ENCODE peak calls at places on chromosomes 2 and 18, in eight cellular contexts. Y is fibroblast of lung, C is left lung, J is PC-9, L is small intestine, W is sigmoid colon, A is MM.1S, S is transverse colon. O is an unnamed sample. For H3K4me1 and H3K27me3, the result is how much of the 10 kb centered on the place peaks cover.

GRCh38 chr18:8754995-8755955 is 49.9 kb downstream of the MTCL1 start:
- DNase-seq in Y (peak), C (peak), J (no peak), L (peak), W (no peak), A (no peak), S (peak), O (no peak)

GRCh38 chr18:42183746-42184145 is 228.7 kb downstream of the PIK3C3 start:
- DNase-seq in Y (peak), C (no peak), J (peak), L (no peak), W (no peak), A (no peak), S (no peak), O (no peak)

GRCh38 chr18:37385846-37386435 is 179.7 kb downstream of the CELF4 start:
- DNase-seq in Y (peak), C (no peak), J (no peak), L (peak), W (no peak), A (peak), S (no peak), O (no peak)

GRCh38 chr2:40401896-40402295 is 50.0 kb downstream of the SLC8A1 start:
- DNase-seq in Y (peak), C (no peak), J (peak), L (peak), W (no peak), A (no peak), S (no peak), O (no peak)

GRCh38 chr2:164954954-164955701 is at the start of gene SLC38A11:
- DNase-seq in Y (no peak), C (peak), J (no peak), L (peak), W (peak), A (no peak), S (peak), O (no peak)

GRCh38 chr2:234378440-234378839 is 118.4 kb downstream of the ARL4C start:
- DNase-seq in Y (peak), C (no peak), J (no peak), L (no peak), W (no peak), A (no peak), S (no peak), O (no peak)

GRCh38 chr2:5730386-5730785 is 38.2 kb downstream of the SOX11 start:
- DNase-seq in Y (no peak), C (no peak), J (no peak), L (no peak), W (no peak), A (no peak), S (no peak), O (no peak)

GRCh38 chr2:178891265-178891958 is 84.2 kb upstream of the TTN start:
- DNase-seq in Y (peak), C (no peak), J (peak), L (peak), W (no peak), A (peak), S (peak), O (no peak)

GRCh38 chr2:80073134-80073561 is 231.4 kb downstream of the LRRTM1 start:
- DNase-seq in Y (peak), C (no peak), J (peak), L (peak), W (no peak), A (peak), S (peak), O (no peak)

GRCh38 chr18:45775241-45775676 is 50.2 kb upstream of the SIGLEC15 start:
- DNase-seq in Y (peak), C (peak), J (peak), L (peak), W (peak), A (peak), S (peak), O (peak)

GRCh38 chr18:62101236-62101635 is 85.6 kb downstream of the PIGN start:
- DNase-seq in Y (peak), C (no peak), J (no peak), L (no peak), W (no peak), A (no peak), S (no peak), O (no peak)

GRCh38 chr18:29184654-29185053 is 1007.7 kb upstream of the CDH2 start:
- DNase-seq in Y (peak), C (no peak), J (no peak), L (no peak), W (no peak), A (no peak), S (no peak), O (no peak)

GRCh38 chr18:75090336-75090735 is 118.6 kb downstream of the PTGR3 start:
- DNase-seq in Y (no peak), C (peak), J (no peak), L (no peak), W (no peak), A (no peak), S (no peak), O (no peak)

GRCh38 chr2:109402180-109402579 is 211.6 kb downstream of the SEPTIN10 start:
- DNase-seq in Y (no peak), C (peak), J (no peak), L (no peak), W (no peak), A (no peak), S (no peak), O (no peak)

GRCh38 chr18:6476880-6477279 is 62.2 kb upstream of the L3MBTL4 start:
- DNase-seq in Y (no peak), C (no peak), J (no peak), L (no peak), W (no peak), A (no peak), S (no peak), O (no peak)

GRCh38 chr2:170180031-170180566 is 2.2 kb downstream of the MYO3B start:
- DNase-seq in Y (no peak), C (no peak), J (peak), L (no peak), W (no peak), A (peak), S (no peak), O (no peak)

GRCh38 chr2:1986166-1986565 is 241.9 kb upstream of the PXDN start:
- DNase-seq in Y (no peak), C (no peak), J (no peak), L (no peak), W (no peak), A (no peak), S (no peak), O (no peak)

GRCh38 chr2:112821142-112821541 is 15.4 kb downstream of the IL1B start:
- DNase-seq in Y (no peak), C (no peak), J (no peak), L (no peak), W (no peak), A (no peak), S (no peak), O (no peak)

GRCh38 chr2:98378901-98379300 is 32.6 kb downstream of the CNGA3 start:
- DNase-seq in Y (peak), C (no peak), J (peak), L (peak), W (no peak), A (no peak), S (no peak), O (no peak)

GRCh38 chr2:20443276-20443920 is 3.5 kb upstream of the RHOB start:
- DNase-seq in Y (peak), C (no peak), J (no peak), L (peak), W (peak), A (peak), S (peak), O (no peak)

GRCh38 chr2:126855606-126856005 is 43.1 kb upstream of the TEX51 start:
- DNase-seq in Y (no peak), C (no peak), J (no peak), L (no peak), W (no peak), A (no peak), S (no peak), O (no peak)

GRCh38 chr2:170771049-170771937 is 1.1 kb downstream of the ERICH2 start:
- DNase-seq in Y (peak), C (no peak), J (no peak), L (peak), W (no peak), A (no peak), S (peak), O (no peak)

GRCh38 chr2:38037325-38037724 is 38.6 kb downstream of the CYP1B1 start:
- DNase-seq in Y (no peak), C (no peak), J (no peak), L (no peak), W (no peak), A (no peak), S (no peak), O (no peak)
- H3K4me3 ChIP-seq in Y (no peak), C (no peak), J (no peak), L (no peak), W (no peak), A (no peak), S (no peak), O (no peak)

DNA sequence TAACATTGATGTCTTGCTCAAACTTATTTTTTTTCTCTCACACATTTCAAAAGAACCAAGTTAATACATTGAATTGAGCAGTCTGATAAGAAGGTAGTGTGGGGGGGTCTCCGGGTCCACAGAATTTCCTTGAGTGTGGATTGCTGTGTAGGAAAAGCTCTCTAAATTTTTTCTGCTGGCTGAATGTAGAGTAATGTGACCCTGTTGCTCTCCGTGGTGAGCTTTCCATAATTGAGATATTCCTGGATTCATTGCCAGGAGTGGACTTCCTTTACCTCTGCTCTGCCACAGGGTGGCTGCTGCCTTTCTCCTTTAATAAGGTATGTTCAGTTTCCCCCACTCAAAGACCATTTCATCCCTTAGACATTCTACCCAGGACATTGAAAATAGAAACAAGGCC is 50.9 kb downstream of the PKP4 start:
- DNase-seq in Y (no peak), C (no peak), J (no peak), L (no peak), W (no peak), A (no peak), S (no peak), O (no peak)
- H3K4me1 ChIP-seq in Y (under half), C (under half), J (under half), L (under half), W (under half), A (under half), S (under half), O (under half)

GRCh38 chr2:129906139-129906860 is 73.2 kb upstream of the RAB6C start:
- DNase-seq in Y (no peak), C (no peak), J (no peak), L (no peak), W (no peak), A (no peak), S (no peak), O (peak)

GRCh38 chr2:129906861-129907235 is 72.6 kb upstream of the RAB6C start:
- DNase-seq in Y (no peak), C (no peak), J (no peak), L (no peak), W (no peak), A (no peak), S (no peak), O (no peak)

GRCh38 chr2:129907256-129907973 is 72.1 kb upstream of the RAB6C start:
- DNase-seq in Y (no peak), C (no peak), J (no peak), L (no peak), W (no peak), A (no peak), S (no peak), O (no peak)

GRCh38 chr2:129904532-129905446 is 74.7 kb upstream of the RAB6C start:
- DNase-seq in Y (no peak), C (no peak), J (no peak), L (no peak), W (no peak), A (no peak), S (no peak), O (no peak)

GRCh38 chr2:129905664-129906081 is 73.8 kb upstream of the RAB6C start:
- DNase-seq in Y (no peak), C (no peak), J (no peak), L (no peak), W (no peak), A (no peak), S (no peak), O (peak)
- H3K27me3 ChIP-seq in Y (under half), C (under half), J (half or more), L (under half), W (under half), A (under half), S (under half), O (under half)

GRCh38 chr18:80147418-80148315 is 38.6 kb downstream of the ADNP2 start:
- DNase-seq in Y (peak), C (peak), J (no peak), L (peak), W (peak), A (peak), S (peak), O (peak)

GRCh38 chr18:80148316-80149199 is 39.5 kb downstream of the ADNP2 start:
- DNase-seq in Y (peak), C (no peak), J (no peak), L (no peak), W (no peak), A (no peak), S (no peak), O (no peak)

GRCh38 chr18:80145191-80145799 is 36.2 kb downstream of the ADNP2 start:
- DNase-seq in Y (peak), C (no peak), J (no peak), L (peak), W (no peak), A (no peak), S (peak), O (no peak)

GRCh38 chr18:80149667-80150066 is 40.6 kb downstream of the ADNP2 start:
- DNase-seq in Y (no peak), C (no peak), J (no peak), L (peak), W (no peak), A (no peak), S (no peak), O (no peak)

GRCh38 chr18:80147037-80147417 is 38.0 kb downstream of the ADNP2 start:
- DNase-seq in Y (peak), C (no peak), J (no peak), L (peak), W (no peak), A (no peak), S (no peak), O (no peak)
- H3K4me3 ChIP-seq in Y (peak), C (peak), J (no peak), L (no peak), W (peak), A (peak), S (peak), O (peak)

DNA sequence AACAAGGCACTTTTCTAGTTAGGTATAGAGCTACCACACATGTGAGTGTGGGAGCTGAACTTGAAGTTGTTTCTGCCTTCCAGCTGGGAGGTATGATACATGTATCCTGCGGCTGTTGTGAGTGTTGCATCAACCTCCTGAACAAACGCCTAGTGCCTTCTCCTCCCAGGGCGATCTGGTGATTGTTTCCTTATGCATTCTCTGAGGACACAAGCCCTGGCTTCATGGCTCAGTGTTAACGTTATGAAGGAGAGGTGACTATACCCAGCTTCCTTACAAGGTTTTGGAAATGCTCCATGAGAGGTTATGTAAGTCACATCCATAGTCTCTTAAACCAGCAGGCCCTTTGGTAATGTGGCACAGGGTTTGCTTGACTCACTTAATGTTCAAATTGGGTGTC is 64.9 kb downstream of the SPRED2 start:
- DNase-seq in Y (peak), C (no peak), J (peak), L (peak), W (peak), A (no peak), S (peak), O (no peak)
- H3K4me1 ChIP-seq in Y (under half), C (half or more), J (half or more), L (under half), W (under half), A (under half), S (under half), O (under half)

GRCh38 chr2:176641436-176641835 is 372.2 kb downstream of the MTX2 start:
- DNase-seq in Y (no peak), C (no peak), J (no peak), L (no peak), W (no peak), A (no peak), S (no peak), O (no peak)
- H3K27me3 ChIP-seq in Y (under half), C (half or more), J (under half), L (under half), W (under half), A (under half), S (half or more), O (under half)

O was measured in ascending aorta.